ENCODE peak calls at places on chromosomes 12 and 14, in seven cellular contexts. X is IMR-90, M is OCI-LY7, Y is lung, S is adrenal gland, Q is body of pancreas, V is endothelial cell. L is an unnamed sample.

GRCh38 chr14:103890836-103891666 is 37.2 kb upstream of the TDRD9 start:
- DNase-seq in M (no peak), Q (peak), Y (no peak), X (no peak), V (no peak), S (peak), L (no peak)

GRCh38 chr14:85536835-85537195 is 6.9 kb downstream of the FLRT2 start:
- DNase-seq in S (no peak), V (no peak), M (no peak), Q (no peak), X (peak), Y (no peak), L (no peak)

GRCh38 chr14:30988509-30988908 is 36.9 kb upstream of the AP4S1 start:
- DNase-seq in S (no peak), X (peak), M (no peak), Y (no peak), Q (no peak), V (no peak), L (no peak)

GRCh38 chr12:21528953-21529352 is 2.9 kb downstream of the SPX start:
- DNase-seq in Q (peak), M (no peak), S (no peak), X (no peak), V (no peak), Y (no peak), L (no peak)

GRCh38 chr14:31465113-31465512 is 7.8 kb upstream of the DTD2 start:
- DNase-seq in V (no peak), Q (no peak), Y (no peak), S (no peak), X (peak), M (no peak), L (no peak)

GRCh38 chr14:105979446-105979845 is 453.1 kb downstream of the TMEM121 start:
- DNase-seq in V (no peak), M (no peak), S (no peak), X (no peak), Q (no peak), Y (no peak), L (no peak)

GRCh38 chr14:69008411-69008810 is 29.3 kb upstream of the ACTN1 start:
- DNase-seq in V (no peak), Q (no peak), S (no peak), M (no peak), X (peak), Y (no peak), L (no peak)

GRCh38 chr12:51415931-51416330 is 8.7 kb upstream of the SLC4A8 start:
- DNase-seq in Q (no peak), S (peak), Y (no peak), M (no peak), V (no peak), X (no peak), L (no peak)

GRCh38 chr12:83826112-83826511 is 1086.5 kb downstream of the SLC6A15 start:
- DNase-seq in M (peak), Q (peak), S (peak), Y (no peak), V (peak), X (peak), L (no peak)

GRCh38 chr12:65959452-65959851 is 135.2 kb downstream of the HMGA2 start:
- DNase-seq in V (no peak), M (no peak), Q (no peak), S (no peak), Y (no peak), X (no peak), L (no peak)

GRCh38 chr14:29773990-29774389 is 153.7 kb downstream of the PRKD1 start:
- DNase-seq in Q (no peak), S (no peak), Y (no peak), X (no peak), V (no peak), M (no peak), L (no peak)

GRCh38 chr14:76876076-76876475 is 49.9 kb downstream of the LRRC74A start:
- DNase-seq in Q (peak), X (peak), V (peak), Y (peak), S (peak), M (peak), L (peak)

GRCh38 chr12:64194333-64195149 is 27.6 kb downstream of the KICS2 start:
- DNase-seq in M (no peak), V (no peak), X (no peak), Q (no peak), Y (no peak), S (no peak), L (no peak)

GRCh38 chr14:68089146-68089715 is 269.7 kb downstream of the RAD51B start:
- DNase-seq in X (peak), S (peak), Y (no peak), V (no peak), Q (no peak), M (no peak), L (no peak)

GRCh38 chr14:103522649-103523582 is at the start of gene CKB:
- DNase-seq in V (no peak), X (peak), Y (no peak), S (peak), M (no peak), Q (peak), L (peak)

GRCh38 chr12:21745258-21745657 is 29.2 kb downstream of the KCNJ8 start:
- DNase-seq in V (no peak), Y (no peak), X (no peak), Q (no peak), M (no peak), S (no peak), L (no peak)

GRCh38 chr12:99455350-99456037 is 192.1 kb upstream of the GARIN6 start:
- DNase-seq in M (no peak), Y (no peak), V (no peak), Q (no peak), S (no peak), X (no peak), L (no peak)

GRCh38 chr12:132342828-132343227 is 13.4 kb upstream of the GALNT9 start:
- DNase-seq in X (no peak), S (no peak), V (no peak), Y (no peak), M (no peak), Q (no peak), L (no peak)

GRCh38 chr12:3252416-3252815 is 175.2 kb downstream of the TSPAN9 start:
- DNase-seq in X (peak), S (peak), V (no peak), M (no peak), Y (peak), Q (peak), L (no peak)

GRCh38 chr12:117685115-117685926 is 283.5 kb downstream of the KSR2 start:
- DNase-seq in Q (peak), V (peak), Y (no peak), S (peak), M (no peak), X (no peak), L (no peak)

GRCh38 chr12:47547077-47547476 is 158.8 kb downstream of the RPAP3 start:
- DNase-seq in Q (no peak), X (peak), S (peak), M (no peak), V (peak), Y (no peak), L (no peak)

GRCh38 chr14:101174522-101174838 is 271.0 kb upstream of the RTL1 start:
- DNase-seq in X (no peak), Y (no peak), Q (no peak), V (no peak), M (no peak), S (no peak), L (no peak)

GRCh38 chr12:8734873-8735381 is 37.1 kb downstream of the RIMKLB start:
- DNase-seq in V (no peak), Q (no peak), S (no peak), X (peak), Y (no peak), M (no peak), L (no peak)

GRCh38 chr12:126185025-126185424 is 1119.8 kb downstream of the AACS start:
- DNase-seq in Y (no peak), S (no peak), X (no peak), Q (peak), M (no peak), V (no peak), L (no peak)

GRCh38 chr14:41749425-41749824 is 142.7 kb downstream of the LRFN5 start:
- DNase-seq in M (no peak), X (no peak), Y (no peak), Q (no peak), V (no peak), S (no peak), L (no peak)

GRCh38 chr12:44672042-44672441 is 204.1 kb downstream of the NELL2 start:
- DNase-seq in V (no peak), Y (no peak), M (no peak), Q (no peak), X (no peak), S (no peak), L (no peak)

GRCh38 chr12:81835783-81836182 is 76.6 kb upstream of the PPFIA2 start:
- DNase-seq in S (no peak), Y (no peak), V (no peak), Q (no peak), M (no peak), X (no peak), L (no peak)

GRCh38 chr14:70753518-70753953 is 55.8 kb downstream of the MAP3K9 start:
- DNase-seq in V (no peak), Y (peak), Q (peak), X (no peak), M (no peak), S (no peak), L (no peak)

GRCh38 chr12:132685400-132685799 is 1.7 kb downstream of the POLE start:
- DNase-seq in X (no peak), V (no peak), Q (no peak), Y (no peak), M (no peak), S (no peak), L (no peak)

GRCh38 chr14:95291859-95292542 is 27.7 kb downstream of the CLMN start:
- DNase-seq in S (peak), X (peak), V (no peak), M (peak), Q (peak), Y (no peak), L (no peak)

GRCh38 chr14:61573748-61574513 is 121.4 kb upstream of the HIF1A start:
- DNase-seq in Q (no peak), M (no peak), V (no peak), S (peak), X (peak), Y (no peak), L (no peak)

GRCh38 chr14:103393078-103393477 is 7.9 kb downstream of the MARK3 start:
- DNase-seq in Q (no peak), S (no peak), Y (no peak), X (no peak), M (no peak), V (no peak), L (no peak)

GRCh38 chr12:13817131-13817530 is 164.3 kb downstream of the GRIN2B start:
- DNase-seq in V (no peak), Y (no peak), S (no peak), M (no peak), Q (peak), X (no peak), L (no peak)

GRCh38 chr12:47710283-47710682 is 4.5 kb upstream of the RPAP3 start:
- DNase-seq in Q (no peak), V (no peak), S (no peak), X (no peak), M (no peak), Y (no peak), L (no peak)

GRCh38 chr14:86912689-86913088 is 1080.3 kb downstream of the GALC start:
- DNase-seq in Q (no peak), V (no peak), Y (no peak), X (peak), M (no peak), S (no peak), L (no peak)

GRCh38 chr12:4824415-4824814 is 85.3 kb upstream of the KCNA1 start:
- DNase-seq in S (no peak), M (no peak), V (no peak), Q (no peak), X (peak), Y (no peak), L (no peak)

DNA sequence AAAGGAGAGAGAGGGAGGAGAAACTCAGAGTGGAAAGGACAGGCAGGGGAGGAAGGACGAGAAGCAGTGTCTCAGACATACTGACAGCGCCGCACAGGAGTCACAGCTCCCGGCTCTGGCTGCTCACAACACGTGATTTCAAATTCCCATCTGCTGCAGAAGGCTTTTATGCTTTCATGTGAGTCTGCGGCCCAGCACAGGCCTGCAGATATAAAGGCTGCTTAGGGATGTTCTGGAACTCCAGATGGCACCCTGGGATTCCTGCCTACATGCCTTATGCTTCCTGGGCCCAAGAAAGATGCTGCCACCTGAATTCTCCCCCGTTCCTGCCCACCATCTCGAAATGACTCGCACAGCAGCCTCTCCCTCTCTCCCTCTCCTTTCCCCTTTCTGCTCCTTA is 89.6 kb downstream of the NUAK1 start:
- DNase-seq in V (no peak), M (no peak), S (no peak), Y (no peak), X (no peak), Q (no peak), L (no peak)
- TF ChIP-seq CTCF in V (no peak), M (no peak), S (no peak), Y (no peak), X (no peak), Q (no peak), L (no peak)

GRCh38 chr12:107521826-107522355 is 163.7 kb upstream of the PWP1 start:
- DNase-seq in Y (no peak), Q (no peak), S (no peak), M (no peak), X (no peak), V (no peak), L (no peak)

GRCh38 chr12:107525063-107525718 is 160.4 kb upstream of the PWP1 start:
- DNase-seq in S (no peak), Y (no peak), M (no peak), V (no peak), X (no peak), Q (no peak), L (no peak)

GRCh38 chr12:107523760-107524558 is 161.6 kb upstream of the PWP1 start:
- DNase-seq in M (no peak), V (no peak), Y (no peak), X (no peak), S (no peak), Q (no peak), L (no peak)

GRCh38 chr12:107519906-107520859 is 165.4 kb upstream of the PWP1 start:
- DNase-seq in S (no peak), Y (no peak), Q (no peak), M (no peak), V (no peak), X (no peak), L (no peak)

DNA sequence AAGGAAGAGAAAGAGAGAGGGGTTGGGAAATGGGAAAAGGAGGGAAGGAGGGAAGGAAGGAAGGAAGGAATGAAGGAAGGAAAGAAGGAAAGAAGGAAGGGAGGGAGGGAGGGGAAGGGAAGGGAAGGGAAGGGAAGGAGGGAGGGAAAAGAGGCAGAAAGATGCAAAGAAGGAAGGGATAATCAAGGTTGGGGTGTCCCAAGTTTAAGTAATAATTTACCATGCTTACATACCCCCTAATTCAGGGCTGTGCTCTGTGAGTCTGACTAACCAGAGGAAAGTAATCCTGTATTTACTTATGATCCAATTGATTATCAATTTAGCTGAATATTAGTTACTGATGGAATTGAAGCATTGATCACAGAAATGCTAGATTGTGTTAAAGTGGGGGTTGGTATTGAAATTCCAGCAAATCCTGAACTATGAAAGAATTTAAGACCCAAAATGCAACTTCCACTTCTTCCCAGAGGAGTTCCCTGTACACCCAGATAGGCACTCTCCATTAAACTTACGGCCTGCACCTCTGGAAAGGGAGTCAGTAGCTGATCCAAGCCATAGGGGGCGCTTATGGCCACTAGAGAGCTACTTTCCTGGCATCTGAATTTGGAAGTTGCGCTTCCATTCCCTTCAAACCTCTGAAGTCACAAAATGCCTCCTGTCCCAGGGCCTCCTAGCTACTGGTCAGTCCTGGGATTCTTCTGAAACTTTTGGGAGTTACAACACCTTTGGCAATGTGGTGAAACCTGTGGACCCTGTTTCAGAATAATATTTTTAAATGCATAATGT is 162.7 kb upstream of the PWP1 start:
- DNase-seq in Q (no peak), Y (no peak), V (peak), S (no peak), M (no peak), X (no peak), L (no peak)
- TF ChIP-seq CTCF in Q (no peak), Y (no peak), V (peak), S (no peak), M (peak), X (peak), L (peak)

GRCh38 chr12:11171145-11171952 is at the start of gene SMIM10L1:
- DNase-seq in S (peak), Y (peak), M (peak), X (peak), Q (peak), V (peak), L (peak)
- TF ChIP-seq CTCF in S (peak), Y (no peak), M (no peak), X (peak), Q (no peak), V (no peak), L (peak)

GRCh38 chr12:110280784-110281548 is at the start of gene ATP2A2:
- DNase-seq in S (peak), Y (peak), X (peak), V (peak), M (peak), Q (peak), L (peak)
- TF ChIP-seq CTCF in S (no peak), Y (no peak), X (no peak), V (no peak), M (no peak), Q (no peak), L (no peak)

GRCh38 chr12:57111046-57111698 is at the start of gene STAT6:
- DNase-seq in X (peak), M (peak), V (peak), Y (peak), S (peak), Q (peak), L (no peak)

GRCh38 chr12:57116580-57117281 is 5.6 kb upstream of the STAT6 start:
- DNase-seq in Q (no peak), M (no peak), Y (no peak), S (no peak), X (no peak), V (no peak), L (no peak)

GRCh38 chr12:57109207-57110160 is 1.7 kb downstream of the STAT6 start:
- DNase-seq in X (no peak), S (no peak), Y (no peak), Q (no peak), M (no peak), V (no peak), L (no peak)

GRCh38 chr12:57110189-57111045 is 745 bp downstream of the STAT6 start:
- DNase-seq in Y (peak), Q (peak), X (peak), S (peak), V (peak), M (peak), L (peak)

DNA sequence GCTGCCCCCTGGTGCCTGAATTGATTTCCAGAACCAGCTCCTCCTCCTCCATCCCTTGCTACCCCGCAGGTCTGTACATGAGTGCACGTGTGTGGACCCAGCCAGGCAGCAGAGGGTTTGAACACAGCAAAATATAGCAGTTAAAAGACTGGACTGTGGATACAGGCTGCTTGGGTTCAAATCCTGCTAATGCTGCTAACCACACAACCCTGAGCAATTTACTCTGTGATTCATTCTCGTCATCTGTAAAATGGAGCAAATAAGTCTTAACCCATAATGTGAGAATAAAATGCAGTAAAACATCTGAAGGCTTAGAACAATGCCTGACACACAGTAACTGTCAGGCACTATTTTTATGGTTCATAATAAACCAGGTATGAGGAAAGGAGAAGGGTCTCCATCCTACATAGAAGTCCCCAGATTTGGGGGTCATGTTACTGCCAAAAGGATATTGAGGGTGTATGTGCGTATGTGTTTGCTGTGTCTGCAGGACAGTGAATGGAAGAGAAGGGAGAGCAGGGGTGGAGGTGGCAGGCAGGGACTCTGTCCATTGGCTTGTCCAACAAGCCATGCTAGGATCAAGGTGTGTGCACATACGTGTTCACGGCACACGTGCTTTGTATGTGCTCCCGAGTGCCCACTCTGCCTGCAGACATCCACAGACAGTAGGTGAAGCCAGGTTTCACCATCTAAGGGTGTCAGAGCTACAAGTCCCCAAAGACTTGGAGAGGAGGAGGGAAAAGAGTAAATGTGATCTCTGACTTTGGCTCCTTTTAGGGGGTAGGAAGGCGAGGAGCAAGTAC is 1.5 kb upstream of the STAT6 start:
- DNase-seq in M (no peak), X (no peak), S (no peak), Q (no peak), Y (no peak), V (no peak), L (no peak)
- TF ChIP-seq CTCF in M (peak), X (no peak), S (no peak), Q (peak), Y (peak), V (peak), L (peak)

GRCh38 chr14:20195911-20196310 is 5.2 kb downstream of the OR11G2 start:
- DNase-seq in X (no peak), V (no peak), Y (no peak), M (no peak), Q (no peak), S (no peak), L (no peak)
- TF ChIP-seq CTCF in X (no peak), V (no peak), Y (no peak), M (peak), Q (no peak), S (no peak), L (no peak)

GRCh38 chr12:95532851-95533250 is 18.4 kb downstream of the USP44 start:
- DNase-seq in Y (no peak), X (peak), M (no peak), Q (no peak), V (no peak), S (no peak), L (no peak)

GRCh38 chr12:95533985-95534384 is 17.3 kb downstream of the USP44 start:
- DNase-seq in V (no peak), Q (no peak), S (no peak), X (no peak), M (no peak), Y (no peak), L (no peak)

GRCh38 chr12:95529693-95530225 is 21.5 kb downstream of the USP44 start:
- DNase-seq in S (no peak), X (no peak), M (no peak), Q (no peak), V (no peak), Y (no peak), L (no peak)
- TF ChIP-seq CTCF in S (no peak), X (no peak), M (no peak), Q (no peak), V (no peak), Y (no peak), L (no peak)

L was measured in progenitor cell of endocrine pancreas.